ENCODE peak calls at places on chromosomes 12 and 14, in nine cellular contexts. R is MCF 10A; O is naive thymus-derived CD8-positive, alpha-beta T cell; K is A549; V is C1 segment of cervical spinal cord; H is stimulated activated CD8-positive, alpha-beta memory T cell treated with anti-CD3 and anti-CD28 coated beads, Interleukin-2, amount 100 ng/mL, for 1 hour; D is HCEC 1CT; S is natural killer cell; P is GM13976. W is an unnamed sample.

GRCh38 chr14:60648934-60649814 is at the start of gene SIX1:
- DNase-seq in R (peak; percentile 83), O (no peak), K (peak; percentile 93), V (peak; percentile 9), H (no peak), D (peak; percentile 93), S (no peak), P (peak; percentile 76), W (peak; percentile 36)

GRCh38 chr12:69949324-69949723 is 124.3 kb downstream of the MYRFL start:
- DNase-seq in R (no peak), O (no peak), K (no peak), V (no peak), H (no peak), D (no peak), S (no peak), P (no peak), W (no peak)

GRCh38 chr12:102067574-102068258 is 5.9 kb upstream of the WASHC3 start:
- DNase-seq in R (no peak), O (no peak), K (no peak), V (no peak), H (no peak), D (peak; percentile 39), S (no peak), P (no peak), W (no peak)

GRCh38 chr12:3770891-3771290 is 18.0 kb upstream of the CRACR2A start:
- DNase-seq in R (peak; percentile 88), O (no peak), K (peak; percentile 49), V (no peak), H (no peak), D (peak; percentile 91), S (no peak), P (no peak), W (no peak)

GRCh38 chr14:54312166-54312801 is 84.5 kb upstream of the CDKN3 start:
- DNase-seq in R (peak; percentile 99), O (no peak), K (peak; percentile 40), V (no peak), H (no peak), D (peak; percentile 83), S (no peak), P (no peak), W (peak; percentile 32)

GRCh38 chr12:49294086-49294803 is 702 bp upstream of the PRPH start:
- DNase-seq in R (no peak), O (no peak), K (no peak), V (no peak), H (no peak), D (no peak), S (no peak), P (peak; percentile 12), W (no peak)

GRCh38 chr14:68376067-68376810 is 416.6 kb downstream of the ZFP36L1 start:
- DNase-seq in R (no peak), O (no peak), K (no peak), V (no peak), H (no peak), D (no peak), S (no peak), P (no peak), W (no peak)

GRCh38 chr14:34302654-34303053 is 159.4 kb downstream of the SPTSSA start:
- DNase-seq in R (no peak), O (no peak), K (no peak), V (no peak), H (no peak), D (no peak), S (no peak), P (no peak), W (no peak)

GRCh38 chr12:2639020-2639298 is 155.8 kb upstream of the FKBP4 start:
- DNase-seq in R (no peak), O (no peak), K (no peak), V (no peak), H (no peak), D (no peak), S (no peak), P (no peak), W (no peak)

GRCh38 chr12:7667025-7667575 is 1.4 kb upstream of the APOBEC1 start:
- DNase-seq in R (peak; percentile 34), O (no peak), K (peak; percentile 26), V (no peak), H (no peak), D (peak; percentile 48), S (no peak), P (no peak), W (no peak)

GRCh38 chr12:14471497-14471896 is 96.2 kb downstream of the PLBD1 start:
- DNase-seq in R (no peak), O (no peak), K (no peak), V (no peak), H (no peak), D (no peak), S (no peak), P (no peak), W (no peak)

GRCh38 chr12:124774054-124774461 is 89.6 kb downstream of the SCARB1 start:
- DNase-seq in R (peak; percentile 66), O (no peak), K (no peak), V (no peak), H (no peak), D (no peak), S (no peak), P (peak; percentile 80), W (no peak)

GRCh38 chr14:25042362-25043299 is 7.3 kb downstream of the STXBP6 start:
- DNase-seq in R (no peak), O (no peak), K (peak; percentile 64), V (peak; percentile 34), H (no peak), D (peak; percentile 61), S (no peak), P (no peak), W (peak; percentile 35)

GRCh38 chr12:88578821-88579518 is 1.3 kb downstream of the KITLG start:
- DNase-seq in R (peak; percentile 53), O (no peak), K (peak; percentile 52), V (no peak), H (no peak), D (peak; percentile 60), S (no peak), P (no peak), W (no peak)

GRCh38 chr14:48052973-48053372 is 377.6 kb upstream of the MDGA2 start:
- DNase-seq in R (no peak), O (no peak), K (no peak), V (no peak), H (no peak), D (no peak), S (no peak), P (no peak), W (no peak)

GRCh38 chr14:44960646-44961045 is 1.1 kb downstream of the KLHL28 start:
- DNase-seq in R (no peak), O (no peak), K (no peak), V (no peak), H (no peak), D (peak; percentile 31), S (no peak), P (no peak), W (no peak)

GRCh38 chr12:127620956-127621355 is 646.0 kb upstream of the TMEM132C start:
- DNase-seq in R (no peak), O (no peak), K (no peak), V (no peak), H (no peak), D (no peak), S (no peak), P (no peak), W (no peak)

GRCh38 chr14:65421201-65421981 is 8.9 kb downstream of the FUT8 start:
- DNase-seq in R (no peak), O (no peak), K (peak; percentile 23), V (no peak), H (no peak), D (peak; percentile 69), S (no peak), P (no peak), W (no peak)

GRCh38 chr12:34398706-34399630 is 376.7 kb downstream of the ALG10 start:
- DNase-seq in R (no peak), O (no peak), K (no peak), V (no peak), H (no peak), D (no peak), S (peak; percentile 12), P (peak; percentile 9), W (peak; percentile 51)